ENCODE peak calls at places on chromosome 13, in eight cellular contexts. C, U, D, Y, T, B, E and M are unnamed samples.

GRCh38 chr13:31846182-31846938 is 107.0 kb downstream of the RXFP2 start:
- DNase-seq in C (peak; percentile 88), U (peak; percentile 63), D (peak; percentile 95), Y (peak; percentile 94), T (peak; percentile 75), B (peak; percentile 76), E (peak; percentile 64), M (peak; percentile 94)

GRCh38 chr13:108769213-108770070 is 140.0 kb downstream of the MYO16 start:
- DNase-seq in C (peak; percentile 34), U (peak; percentile 27), D (no peak), Y (no peak), T (peak; percentile 58), B (no peak), E (peak; percentile 41), M (no peak)

GRCh38 chr13:41061914-41062837 is 867 bp downstream of the WBP4 start:
- DNase-seq in C (no peak), U (peak; percentile 69), D (no peak), Y (no peak), T (peak; percentile 84), B (peak; percentile 72), E (peak; percentile 50), M (no peak)

GRCh38 chr13:44271031-44271433 is 102.6 kb upstream of the SERP2 start:
- DNase-seq in C (no peak), U (peak; percentile 25), D (no peak), Y (no peak), T (peak; percentile 73), B (no peak), E (no peak), M (no peak)

GRCh38 chr13:41590122-41590521 is 132.8 kb downstream of the RGCC start:
- DNase-seq in C (no peak), U (no peak), D (no peak), Y (no peak), T (no peak), B (no peak), E (no peak), M (no peak)

GRCh38 chr13:99080131-99080530 is 102.3 kb upstream of the DOCK9 start:
- DNase-seq in C (no peak), U (no peak), D (no peak), Y (no peak), T (no peak), B (no peak), E (no peak), M (no peak)

GRCh38 chr13:102310691-102311432 is 91.0 kb downstream of the FGF14 start:
- DNase-seq in C (no peak), U (no peak), D (no peak), Y (no peak), T (peak; percentile 19), B (no peak), E (no peak), M (no peak)

GRCh38 chr13:52067237-52067636 is 42.7 kb downstream of the UTP14C start:
- DNase-seq in C (no peak), U (no peak), D (no peak), Y (no peak), T (peak; percentile 28), B (no peak), E (no peak), M (no peak)

GRCh38 chr13:76991432-76991795 is 467 bp upstream of the CLN5 start:
- DNase-seq in C (no peak), U (no peak), D (peak; percentile 30), Y (no peak), T (no peak), B (no peak), E (no peak), M (no peak)

GRCh38 chr13:36966404-36966803 is 32.7 kb downstream of the ALG5 start:
- DNase-seq in C (no peak), U (no peak), D (no peak), Y (no peak), T (peak; percentile 13), B (no peak), E (no peak), M (no peak)

GRCh38 chr13:93420206-93420605 is 193.6 kb downstream of the GPC6 start:
- DNase-seq in C (no peak), U (no peak), D (no peak), Y (no peak), T (no peak), B (no peak), E (no peak), M (no peak)

GRCh38 chr13:18948664-18949488 is 232.7 kb downstream of the TUBA3C start:
- DNase-seq in C (no peak), U (no peak), D (no peak), Y (no peak), T (no peak), B (no peak), E (no peak), M (no peak)

GRCh38 chr13:77492982-77493381 is 42.5 kb upstream of the SCEL start:
- DNase-seq in C (peak; percentile 7), U (peak; percentile 55), D (no peak), Y (no peak), T (peak; percentile 71), B (no peak), E (peak; percentile 14), M (no peak)

GRCh38 chr13:31909889-31910551 is 121.6 kb upstream of the FRY start:
- DNase-seq in C (peak; percentile 56), U (peak; percentile 13), D (no peak), Y (no peak), T (peak; percentile 84), B (no peak), E (peak; percentile 31), M (no peak)

GRCh38 chr13:100854091-100854490 is 179.5 kb upstream of the TMTC4 start:
- DNase-seq in C (no peak), U (no peak), D (no peak), Y (no peak), T (no peak), B (no peak), E (no peak), M (no peak)

DNA sequence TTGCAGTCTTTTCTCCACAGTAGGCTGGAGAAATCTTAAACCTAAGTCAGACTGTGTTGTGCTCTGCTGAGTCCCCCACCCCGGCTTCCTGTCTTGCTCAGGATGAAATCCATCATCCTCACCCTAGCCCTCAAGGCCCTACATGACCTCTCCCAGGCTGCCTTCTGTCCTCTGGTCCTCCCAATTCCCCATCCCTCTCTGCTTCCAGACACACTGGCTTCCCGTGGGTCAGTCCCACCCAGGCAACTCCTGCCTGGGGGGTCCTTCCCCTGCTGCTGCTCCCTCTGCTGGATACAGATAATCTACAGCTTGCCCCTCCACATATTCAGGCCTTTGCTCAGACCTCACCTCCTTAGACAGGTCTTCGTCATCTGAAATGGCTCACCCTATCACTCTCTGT is 18.4 kb upstream of the CBY2 start:
- DNase-seq in C (no peak), U (no peak), D (no peak), Y (no peak), T (no peak), B (no peak), E (no peak), M (no peak)
- TF ChIP-seq CTCF in C (no peak), U (no peak), D (no peak), Y (no peak), T (peak; percentile 34), B (no peak), E (peak; percentile 65), M (peak; percentile 30)

DNA sequence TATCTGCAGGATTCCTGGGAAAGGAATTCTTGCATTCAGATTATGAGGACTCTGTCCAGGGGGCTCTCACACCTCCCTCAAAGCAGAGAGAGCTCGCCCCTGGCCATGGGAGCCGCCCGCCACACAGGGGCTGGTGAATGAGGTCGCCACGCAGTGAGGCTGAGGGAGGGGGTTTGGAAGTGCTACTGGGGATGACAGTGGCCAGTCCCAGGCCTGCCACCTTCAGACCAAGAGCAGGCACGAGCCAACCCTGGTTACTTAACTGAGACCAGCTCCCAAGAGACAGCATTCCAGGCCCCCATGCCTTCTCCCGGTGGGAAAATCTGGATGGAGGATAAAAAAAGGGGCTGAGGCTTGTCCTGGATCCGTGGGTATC is 43.4 kb downstream of the RAB20 start:
- DNase-seq in C (no peak), U (no peak), D (no peak), Y (no peak), T (no peak), B (no peak), E (no peak), M (no peak)
- TF ChIP-seq CTCF in C (no peak), U (no peak), D (no peak), Y (no peak), T (no peak), B (no peak), E (no peak), M (no peak)

GRCh38 chr13:74794147-74794546 is 659.9 kb upstream of the KLF12 start:
- DNase-seq in C (no peak), U (no peak), D (no peak), Y (no peak), T (no peak), B (no peak), E (no peak), M (no peak)

GRCh38 chr13:74796126-74796643 is 662.0 kb upstream of the KLF12 start:
- DNase-seq in C (no peak), U (no peak), D (no peak), Y (no peak), T (no peak), B (no peak), E (no peak), M (no peak)

GRCh38 chr13:74795526-74795925 is 661.3 kb upstream of the KLF12 start:
- DNase-seq in C (no peak), U (no peak), D (no peak), Y (no peak), T (no peak), B (no peak), E (no peak), M (no peak)

DNA sequence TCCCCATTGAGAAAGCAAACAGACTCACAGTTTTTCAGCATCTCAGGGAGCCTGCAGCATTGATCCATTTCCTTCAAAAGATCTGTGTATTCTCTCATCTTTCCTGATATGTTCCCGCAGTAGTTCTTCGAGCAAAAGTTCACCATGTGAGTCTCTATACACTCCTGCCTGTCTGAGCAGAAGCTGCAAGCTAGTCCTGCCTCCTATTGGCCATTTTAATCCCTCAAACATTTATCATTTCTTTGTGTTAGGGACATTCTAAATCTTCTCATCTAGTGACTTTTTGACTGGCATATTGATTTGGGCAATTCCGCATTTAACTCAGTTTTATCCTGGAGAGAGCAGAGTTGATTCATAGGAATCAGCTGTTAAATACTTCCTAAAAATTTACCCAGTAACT is 660.4 kb upstream of the KLF12 start:
- DNase-seq in C (no peak), U (no peak), D (no peak), Y (no peak), T (peak; percentile 44), B (no peak), E (no peak), M (no peak)
- TF ChIP-seq CTCF in C (no peak), U (no peak), D (no peak), Y (no peak), T (peak; percentile 50), B (no peak), E (peak; percentile 30), M (peak; percentile 14)

GRCh38 chr13:111994578-111994977 is 72.4 kb upstream of the SOX1 start:
- DNase-seq in C (no peak), U (no peak), D (no peak), Y (no peak), T (no peak), B (no peak), E (no peak), M (no peak)

GRCh38 chr13:111993701-111994100 is 73.2 kb upstream of the SOX1 start:
- DNase-seq in C (no peak), U (no peak), D (no peak), Y (no peak), T (no peak), B (no peak), E (no peak), M (no peak)

GRCh38 chr13:111990362-111990761 is 76.6 kb upstream of the SOX1 start:
- DNase-seq in C (no peak), U (no peak), D (no peak), Y (no peak), T (no peak), B (no peak), E (no peak), M (no peak)

GRCh38 chr13:111992911-111993310 is 74.0 kb upstream of the SOX1 start:
- DNase-seq in C (no peak), U (no peak), D (no peak), Y (no peak), T (no peak), B (no peak), E (no peak), M (no peak)
- TF ChIP-seq CTCF in C (no peak), U (no peak), D (no peak), Y (no peak), T (no peak), B (no peak), E (no peak), M (no peak)